ENCODE peak calls at places on chromosomes 13 and 19, in ten cellular contexts. F is HCT116, Z is Peyer's patch, V is prostate gland, D is AG04450, N is SJSA1, E is right cardiac atrium, G is lower leg skin, C is cardiac fibroblast, W is uterus. O is an unnamed sample.

GRCh38 chr19:51258761-51259160 is 7.9 kb downstream of the SIGLECL1 start:
- DNase-seq in F (no peak), Z (no peak), V (no peak), D (no peak), N (no peak), E (no peak), G (no peak), C (no peak), W (no peak), O (no peak)

GRCh38 chr13:92954746-92955145 is 271.9 kb upstream of the GPC6 start:
- DNase-seq in F (no peak), Z (no peak), V (no peak), D (no peak), N (no peak), E (no peak), G (no peak), C (no peak), W (no peak), O (no peak)

GRCh38 chr19:30340724-30341595 is 31.2 kb upstream of the ZNF536 start:
- DNase-seq in F (no peak), Z (no peak), V (no peak), D (no peak), N (no peak), E (no peak), G (peak; percentile 13), C (no peak), W (no peak), O (no peak)

GRCh38 chr13:46232281-46232680 is 20.6 kb downstream of the LRRC63 start:
- DNase-seq in F (no peak), Z (no peak), V (no peak), D (no peak), N (no peak), E (no peak), G (no peak), C (peak; percentile 48), W (no peak), O (no peak)

GRCh38 chr19:10290439-10290875 is 705 bp downstream of the ICAM5 start:
- DNase-seq in F (no peak), Z (no peak), V (no peak), D (no peak), N (no peak), E (peak; percentile 65), G (no peak), C (no peak), W (no peak), O (no peak)

GRCh38 chr13:54928071-54928470 is 1899.5 kb downstream of the OLFM4 start:
- DNase-seq in F (no peak), Z (no peak), V (no peak), D (no peak), N (no peak), E (no peak), G (no peak), C (no peak), W (no peak), O (no peak)

GRCh38 chr19:8610041-8610927 is at the start of gene ADAMTS10:
- DNase-seq in F (no peak), Z (no peak), V (no peak), D (no peak), N (no peak), E (peak; percentile 90), G (peak; percentile 89), C (peak; percentile 43), W (peak; percentile 45), O (no peak)

GRCh38 chr19:37986048-37986750 is 79.2 kb downstream of the SIPA1L3 start:
- DNase-seq in F (no peak), Z (peak; percentile 65), V (no peak), D (no peak), N (no peak), E (no peak), G (no peak), C (no peak), W (no peak), O (no peak)

GRCh38 chr19:12545267-12545666 is 6.0 kb downstream of the ZNF564 start:
- DNase-seq in F (no peak), Z (no peak), V (no peak), D (no peak), N (no peak), E (no peak), G (no peak), C (no peak), W (no peak), O (no peak)

GRCh38 chr13:79776538-79776937 is 295.6 kb downstream of the NDFIP2 start:
- DNase-seq in F (no peak), Z (no peak), V (no peak), D (no peak), N (no peak), E (no peak), G (no peak), C (no peak), W (no peak), O (no peak)

DNA sequence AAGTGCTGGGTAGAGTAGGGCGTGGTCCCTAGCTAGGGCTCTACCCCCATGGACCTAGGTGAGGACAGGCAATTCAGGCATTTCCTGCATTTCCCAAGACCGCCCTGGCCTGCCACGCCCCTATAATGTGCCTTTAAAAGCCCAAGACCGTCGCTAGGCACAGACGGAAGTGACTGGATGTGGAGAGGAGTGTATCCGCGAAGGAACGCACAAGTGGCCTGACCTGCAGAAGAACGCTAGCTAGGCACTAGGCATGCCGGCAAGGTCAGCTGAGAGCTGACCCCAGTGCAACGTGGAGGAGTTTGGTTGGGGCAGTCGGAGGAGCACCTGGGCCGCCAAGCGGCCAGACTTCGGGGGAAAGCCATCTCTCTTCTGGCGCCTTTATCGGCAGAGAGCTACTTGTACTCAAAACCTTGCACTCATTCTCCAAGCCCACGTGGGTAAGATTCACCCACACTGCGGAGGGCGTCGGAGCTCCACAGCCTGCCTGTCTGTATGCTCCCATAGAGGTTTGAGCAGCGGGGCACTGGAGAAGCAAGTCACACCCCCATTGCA is 370.0 kb downstream of the FGF9 start:
- DNase-seq in F (no peak), Z (no peak), V (no peak), D (no peak), N (no peak), E (no peak), G (no peak), C (no peak), W (no peak), O (no peak)
- H3K4me3 ChIP-seq in F (no peak overlapping the region), Z (no peak overlapping the region), V (no peak overlapping the region), D (no peak overlapping the region), N (no peak overlapping the region), E (no peak overlapping the region), G (no peak overlapping the region), C (no peak overlapping the region), W (no peak overlapping the region), O (no peak overlapping the region)

GRCh38 chr13:43377955-43378354 is 354.6 kb downstream of the DNAJC15 start:
- DNase-seq in F (no peak), Z (no peak), V (no peak), D (no peak), N (no peak), E (no peak), G (no peak), C (peak; percentile 45), W (no peak), O (no peak)
- H3K4me3 ChIP-seq in F (no peak overlapping the region), Z (no peak overlapping the region), V (no peak overlapping the region), D (no peak overlapping the region), N (no peak overlapping the region), E (no peak overlapping the region), G (no peak overlapping the region), C (no peak overlapping the region), W (no peak overlapping the region), O (no peak overlapping the region)

GRCh38 chr19:17680235-17680722 is 7.9 kb downstream of the UNC13A start:
- DNase-seq in F (peak; percentile 50), Z (peak; percentile 43), V (no peak), D (no peak), N (peak; percentile 75), E (peak; percentile 92), G (peak; percentile 92), C (peak; percentile 69), W (peak; percentile 58), O (no peak)
- H3K4me3 ChIP-seq in F (peak overlapping the region; percentile 37), Z (peak overlapping the region; percentile 1), V (no peak overlapping the region), D (no peak overlapping the region), N (peak overlapping the region; percentile 4), E (peak overlapping the region; percentile 36), G (no peak overlapping the region), C (peak overlapping the region; percentile 11), W (no peak overlapping the region), O (no peak overlapping the region)

DNA sequence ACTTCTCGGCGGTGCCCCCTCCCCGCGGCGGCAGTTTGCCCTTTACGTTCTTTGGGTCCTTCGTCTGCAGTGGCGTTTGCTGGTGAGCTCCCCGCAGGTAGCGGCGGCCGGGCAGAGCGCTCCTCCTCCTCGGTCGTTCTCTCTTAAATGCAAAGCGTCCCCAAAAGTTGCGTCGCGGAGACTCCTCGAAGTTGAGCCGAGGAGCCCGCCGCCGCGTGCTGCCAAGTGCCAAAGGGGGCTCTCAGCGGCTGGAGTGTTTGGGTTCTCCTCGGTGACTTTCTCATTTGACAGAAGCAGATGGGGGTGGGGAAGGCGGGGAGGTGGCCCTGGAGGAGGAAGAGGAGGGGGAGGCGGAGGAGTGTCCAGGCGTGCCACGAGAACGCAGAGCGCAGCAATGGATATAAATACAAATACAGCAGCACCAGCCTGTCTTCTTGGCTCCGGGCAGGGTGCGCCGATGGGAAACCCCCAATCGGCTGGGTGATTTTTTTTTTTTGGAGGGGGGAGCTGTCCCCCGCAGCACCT is at the start of gene SOX21:
- DNase-seq in F (no peak), Z (no peak), V (peak; percentile 46), D (no peak), N (no peak), E (peak; percentile 26), G (peak; percentile 82), C (peak; percentile 5), W (no peak), O (no peak)
- H3K4me3 ChIP-seq in F (no peak within 1 kb of the TSS), Z (peak within 1 kb of the TSS; percentile 34), V (peak within 1 kb of the TSS; percentile 37), D (no peak within 1 kb of the TSS), N (no peak within 1 kb of the TSS), E (peak within 1 kb of the TSS; percentile 45), G (peak within 1 kb of the TSS; percentile 2), C (peak within 1 kb of the TSS; percentile 11), W (no peak within 1 kb of the TSS), O (no peak within 1 kb of the TSS)

GRCh38 chr13:111201304-111201940 is 86.3 kb downstream of the ARHGEF7 start:
- DNase-seq in F (no peak), Z (no peak), V (no peak), D (no peak), N (no peak), E (no peak), G (no peak), C (no peak), W (no peak), O (no peak)
- H3K4me3 ChIP-seq in F (no peak overlapping the region), Z (no peak overlapping the region), V (no peak overlapping the region), D (no peak overlapping the region), N (no peak overlapping the region), E (no peak overlapping the region), G (no peak overlapping the region), C (no peak overlapping the region), W (no peak overlapping the region), O (no peak overlapping the region)